ENCODE peak calls at places on chromosomes 3 and 15, in six cellular contexts. One of them, this sample, is unnamed.

GRCh38 chr15:31078461-31078860 is 23.1 kb downstream of the TRPM1 start:
- DNase-seq in psoas muscle: no peak
- DNase-seq in A673: no peak
- DNase-seq in B cell: no peak
- DNase-seq in sigmoid colon: no peak
- DNase-seq in cardiac fibroblast: no peak
- DNase-seq in this sample: no peak

GRCh38 chr3:142595581-142595950 is 627 bp upstream of the PLS1 start:
- DNase-seq in psoas muscle: no peak
- DNase-seq in A673: no peak
- DNase-seq in B cell: no peak
- DNase-seq in sigmoid colon: no peak
- DNase-seq in cardiac fibroblast: peak
- DNase-seq in this sample: peak

GRCh38 chr15:91075761-91076160 is 24.3 kb upstream of the SV2B start:
- DNase-seq in psoas muscle: no peak
- DNase-seq in A673: no peak
- DNase-seq in B cell: no peak
- DNase-seq in sigmoid colon: no peak
- DNase-seq in cardiac fibroblast: no peak
- DNase-seq in this sample: no peak

GRCh38 chr3:23751485-23751811 is 54.3 kb upstream of the UBE2E1 start:
- DNase-seq in psoas muscle: no peak
- DNase-seq in A673: no peak
- DNase-seq in B cell: no peak
- DNase-seq in sigmoid colon: no peak
- DNase-seq in cardiac fibroblast: peak
- DNase-seq in this sample: no peak

GRCh38 chr15:92011611-92012367 is 158.3 kb downstream of the SLCO3A1 start:
- DNase-seq in psoas muscle: no peak
- DNase-seq in A673: no peak
- DNase-seq in B cell: no peak
- DNase-seq in sigmoid colon: no peak
- DNase-seq in cardiac fibroblast: peak
- DNase-seq in this sample: no peak

GRCh38 chr15:48888209-48888608 is 10.3 kb downstream of the EID1 start:
- DNase-seq in psoas muscle: no peak
- DNase-seq in A673: no peak
- DNase-seq in B cell: no peak
- DNase-seq in sigmoid colon: no peak
- DNase-seq in cardiac fibroblast: no peak
- DNase-seq in this sample: no peak

GRCh38 chr3:85075663-85076062 is 116.9 kb downstream of the CADM2 start:
- DNase-seq in psoas muscle: no peak
- DNase-seq in A673: no peak
- DNase-seq in B cell: no peak
- DNase-seq in sigmoid colon: no peak
- DNase-seq in cardiac fibroblast: no peak
- DNase-seq in this sample: no peak

GRCh38 chr3:47485812-47486211 is 10.1 kb upstream of the SCAP start:
- DNase-seq in psoas muscle: no peak
- DNase-seq in A673: no peak
- DNase-seq in B cell: no peak
- DNase-seq in sigmoid colon: peak
- DNase-seq in cardiac fibroblast: no peak
- DNase-seq in this sample: no peak

GRCh38 chr3:177944228-177944661 is 592.0 kb upstream of the KCNMB2 start:
- DNase-seq in psoas muscle: no peak
- DNase-seq in A673: peak
- DNase-seq in B cell: peak
- DNase-seq in sigmoid colon: no peak
- DNase-seq in cardiac fibroblast: peak
- DNase-seq in this sample: no peak

GRCh38 chr3:97952280-97952679 is 20.0 kb downstream of the RIOX2 start:
- DNase-seq in psoas muscle: peak
- DNase-seq in A673: no peak
- DNase-seq in B cell: no peak
- DNase-seq in sigmoid colon: peak
- DNase-seq in cardiac fibroblast: peak
- DNase-seq in this sample: no peak

GRCh38 chr3:18295171-18295920 is 129.8 kb downstream of the SATB1 start:
- DNase-seq in psoas muscle: no peak
- DNase-seq in A673: peak
- DNase-seq in B cell: peak
- DNase-seq in sigmoid colon: no peak
- DNase-seq in cardiac fibroblast: peak
- DNase-seq in this sample: peak

GRCh38 chr15:78130466-78131294 is 565 bp downstream of the CIB2 start:
- DNase-seq in psoas muscle: peak
- DNase-seq in A673: no peak
- DNase-seq in B cell: no peak
- DNase-seq in sigmoid colon: peak
- DNase-seq in cardiac fibroblast: no peak
- DNase-seq in this sample: peak

GRCh38 chr3:5122741-5123706 is 932 bp downstream of the ARL8B start:
- DNase-seq in psoas muscle: peak
- DNase-seq in A673: peak
- DNase-seq in B cell: no peak
- DNase-seq in sigmoid colon: peak
- DNase-seq in cardiac fibroblast: peak
- DNase-seq in this sample: peak

GRCh38 chr3:182258538-182259177 is 534.6 kb upstream of the ATP11B start:
- DNase-seq in psoas muscle: no peak
- DNase-seq in A673: peak
- DNase-seq in B cell: peak
- DNase-seq in sigmoid colon: no peak
- DNase-seq in cardiac fibroblast: peak
- DNase-seq in this sample: peak

GRCh38 chr15:89068325-89068784 is 19.9 kb upstream of the ABHD2 start:
- DNase-seq in psoas muscle: no peak
- DNase-seq in A673: peak
- DNase-seq in B cell: no peak
- DNase-seq in sigmoid colon: no peak
- DNase-seq in cardiac fibroblast: peak
- DNase-seq in this sample: peak

GRCh38 chr3:25448750-25449684 is 21.0 kb downstream of the RARB start:
- DNase-seq in psoas muscle: peak
- DNase-seq in A673: peak
- DNase-seq in B cell: no peak
- DNase-seq in sigmoid colon: peak
- DNase-seq in cardiac fibroblast: peak
- DNase-seq in this sample: no peak

GRCh38 chr3:65539620-65540019 is 499.1 kb downstream of the MAGI1 start:
- DNase-seq in psoas muscle: no peak
- DNase-seq in A673: no peak
- DNase-seq in B cell: no peak
- DNase-seq in sigmoid colon: no peak
- DNase-seq in cardiac fibroblast: no peak
- DNase-seq in this sample: no peak

GRCh38 chr3:16332904-16333426 is 68.0 kb downstream of the OXNAD1 start:
- DNase-seq in psoas muscle: no peak
- DNase-seq in A673: no peak
- DNase-seq in B cell: no peak
- DNase-seq in sigmoid colon: no peak
- DNase-seq in cardiac fibroblast: peak
- DNase-seq in this sample: no peak

GRCh38 chr15:40038267-40038653 is 721 bp downstream of the SRP14 start:
- DNase-seq in psoas muscle: no peak
- DNase-seq in A673: no peak
- DNase-seq in B cell: no peak
- DNase-seq in sigmoid colon: no peak
- DNase-seq in cardiac fibroblast: peak
- DNase-seq in this sample: no peak

GRCh38 chr15:63487076-63487757 is 17.2 kb upstream of the USP3 start:
- DNase-seq in psoas muscle: peak
- DNase-seq in A673: peak
- DNase-seq in B cell: peak
- DNase-seq in sigmoid colon: peak
- DNase-seq in cardiac fibroblast: peak
- DNase-seq in this sample: peak

GRCh38 chr3:151124476-151124875 is 39.0 kb downstream of the MED12L start:
- DNase-seq in psoas muscle: no peak
- DNase-seq in A673: no peak
- DNase-seq in B cell: no peak
- DNase-seq in sigmoid colon: no peak
- DNase-seq in cardiac fibroblast: no peak
- DNase-seq in this sample: no peak

GRCh38 chr3:123258811-123259420 is 57.2 kb downstream of the SEC22A start:
- DNase-seq in psoas muscle: no peak
- DNase-seq in A673: peak
- DNase-seq in B cell: peak
- DNase-seq in sigmoid colon: no peak
- DNase-seq in cardiac fibroblast: peak
- DNase-seq in this sample: no peak

GRCh38 chr3:50428007-50428633 is 68.8 kb upstream of the TMEM115 start:
- DNase-seq in psoas muscle: no peak
- DNase-seq in A673: no peak
- DNase-seq in B cell: no peak
- DNase-seq in sigmoid colon: no peak
- DNase-seq in cardiac fibroblast: no peak
- DNase-seq in this sample: no peak

GRCh38 chr15:41917767-41918430 is 24.0 kb upstream of the SPTBN5 start:
- DNase-seq in psoas muscle: peak
- DNase-seq in A673: no peak
- DNase-seq in B cell: no peak
- DNase-seq in sigmoid colon: no peak
- DNase-seq in cardiac fibroblast: peak
- DNase-seq in this sample: no peak

GRCh38 chr3:193732391-193732790 is 139.4 kb downstream of the OPA1 start:
- DNase-seq in psoas muscle: no peak
- DNase-seq in A673: no peak
- DNase-seq in B cell: no peak
- DNase-seq in sigmoid colon: no peak
- DNase-seq in cardiac fibroblast: peak
- DNase-seq in this sample: no peak

GRCh38 chr3:49839193-49839809 is 17.1 kb downstream of the TRAIP start:
- DNase-seq in psoas muscle: peak
- DNase-seq in A673: peak
- DNase-seq in B cell: peak
- DNase-seq in sigmoid colon: peak
- DNase-seq in cardiac fibroblast: peak
- DNase-seq in this sample: peak

GRCh38 chr15:98647026-98647773 is 1.1 kb upstream of the IGF1R start:
- DNase-seq in psoas muscle: peak
- DNase-seq in A673: peak
- DNase-seq in B cell: peak
- DNase-seq in sigmoid colon: peak
- DNase-seq in cardiac fibroblast: peak
- DNase-seq in this sample: peak
- TF ChIP-seq CTCF in psoas muscle: peak
- TF ChIP-seq CTCF in A673: peak
- TF ChIP-seq CTCF in B cell: peak
- TF ChIP-seq CTCF in sigmoid colon: no peak
- TF ChIP-seq CTCF in cardiac fibroblast: peak
- TF ChIP-seq CTCF in this sample: peak

DNA sequence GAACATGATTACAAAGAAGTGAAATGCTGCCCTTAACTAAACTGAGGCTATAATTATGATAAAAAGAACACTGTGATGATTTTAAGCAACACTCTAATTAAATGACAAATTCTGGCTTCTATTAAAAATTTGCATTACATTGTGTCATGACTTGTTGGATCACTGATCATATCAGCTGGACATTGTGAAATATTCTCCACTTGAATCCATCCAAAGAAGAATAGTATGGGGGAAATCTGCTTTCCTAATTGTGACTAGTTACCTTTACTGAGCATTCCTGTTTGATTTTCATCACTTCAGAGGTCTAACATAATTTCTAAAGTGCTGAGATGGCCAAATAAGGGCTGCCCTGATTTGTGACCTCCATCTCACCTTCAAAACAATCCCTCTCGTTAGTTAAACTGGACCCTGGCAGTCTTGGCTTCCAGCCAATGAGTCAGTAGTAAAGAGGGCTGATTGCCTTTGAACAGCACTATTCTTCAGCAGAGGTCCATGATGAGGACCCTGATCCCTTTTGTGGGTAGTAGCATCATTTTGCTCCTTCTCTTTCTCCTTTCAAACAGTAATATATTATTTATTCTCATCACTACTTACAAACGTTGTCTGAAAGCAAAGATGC is 53.5 kb upstream of the LEKR1 start:
- DNase-seq in psoas muscle: no peak
- DNase-seq in A673: no peak
- DNase-seq in B cell: no peak
- DNase-seq in sigmoid colon: no peak
- DNase-seq in cardiac fibroblast: peak
- DNase-seq in this sample: no peak
- TF ChIP-seq CTCF in psoas muscle: no peak
- TF ChIP-seq CTCF in A673: no peak
- TF ChIP-seq CTCF in B cell: no peak
- TF ChIP-seq CTCF in sigmoid colon: no peak
- TF ChIP-seq CTCF in cardiac fibroblast: no peak
- TF ChIP-seq CTCF in this sample: no peak

DNA sequence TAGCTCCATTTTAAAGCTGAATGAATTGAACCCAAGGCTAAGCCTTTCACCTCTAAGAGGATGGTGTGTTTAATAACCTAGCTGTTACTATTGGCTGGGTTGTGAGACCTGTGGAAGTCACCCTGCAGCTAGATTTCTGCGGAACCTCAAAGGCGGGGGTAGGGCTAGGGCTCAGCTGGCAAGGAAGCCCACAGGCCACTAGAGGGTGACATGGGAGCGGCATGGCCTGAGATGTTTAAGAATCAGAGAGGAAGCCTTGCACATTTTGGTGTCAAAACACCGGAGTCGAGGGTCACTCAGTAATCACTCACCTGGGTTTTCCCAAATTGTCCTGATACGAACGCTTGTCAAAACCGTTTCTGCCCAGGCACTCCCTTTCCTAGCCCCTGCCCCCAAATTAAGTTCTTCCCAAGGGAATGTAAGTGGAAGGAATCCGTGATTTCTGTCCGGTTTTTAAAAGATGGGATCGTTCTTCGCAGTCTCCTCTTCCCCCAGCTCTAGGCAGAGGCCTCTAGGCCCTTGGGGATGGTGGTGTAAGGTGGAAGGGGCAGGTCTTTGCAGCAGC is 3.8 kb upstream of the ACAD9 start:
- DNase-seq in psoas muscle: peak
- DNase-seq in A673: peak
- DNase-seq in B cell: peak
- DNase-seq in sigmoid colon: no peak
- DNase-seq in cardiac fibroblast: peak
- DNase-seq in this sample: peak
- TF ChIP-seq CTCF in psoas muscle: peak
- TF ChIP-seq CTCF in A673: peak
- TF ChIP-seq CTCF in B cell: peak
- TF ChIP-seq CTCF in sigmoid colon: no peak
- TF ChIP-seq CTCF in cardiac fibroblast: peak
- TF ChIP-seq CTCF in this sample: peak

GRCh38 chr15:44368367-44368766 is 59.1 kb upstream of the CTDSPL2 start:
- DNase-seq in psoas muscle: no peak
- DNase-seq in A673: no peak
- DNase-seq in B cell: no peak
- DNase-seq in sigmoid colon: no peak
- DNase-seq in cardiac fibroblast: no peak
- DNase-seq in this sample: no peak

DNA sequence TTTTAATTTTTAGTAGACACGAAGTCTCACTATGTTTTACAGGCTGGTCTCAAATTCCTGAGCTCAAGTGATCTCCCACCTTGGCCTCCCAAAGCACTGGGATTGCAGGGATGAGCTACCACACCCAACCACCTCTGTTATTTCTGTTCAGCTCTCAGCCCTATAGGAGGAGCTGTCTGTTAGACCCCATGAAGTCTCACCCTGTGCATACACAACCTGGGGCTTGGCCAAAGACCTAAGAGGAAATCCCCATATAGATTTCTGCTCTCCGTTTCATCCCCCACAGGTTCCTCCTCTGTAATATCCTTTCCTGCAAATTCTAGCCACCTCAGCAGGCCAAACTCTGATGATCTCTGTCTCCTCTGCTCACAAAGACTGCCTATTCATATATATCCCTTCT is 56.6 kb upstream of the CTDSPL2 start:
- DNase-seq in psoas muscle: no peak
- DNase-seq in A673: no peak
- DNase-seq in B cell: no peak
- DNase-seq in sigmoid colon: no peak
- DNase-seq in cardiac fibroblast: no peak
- DNase-seq in this sample: peak
- TF ChIP-seq CTCF in psoas muscle: no peak
- TF ChIP-seq CTCF in A673: no peak
- TF ChIP-seq CTCF in B cell: no peak
- TF ChIP-seq CTCF in sigmoid colon: no peak
- TF ChIP-seq CTCF in cardiac fibroblast: no peak
- TF ChIP-seq CTCF in this sample: no peak

This sample was measured in GM20000.